ENCODE peak calls at places on chromosomes 5 and 9, in five cellular contexts. G is CD8-positive, alpha-beta T cell; T is astrocyte of the cerebellum; V is upper lobe of right lung; O is pancreas. H is an unnamed sample.
A peak's percentile ranks its signal among the peaks of the same experiment; 100 is the strongest.

GRCh38 chr5:35050541-35051126 is 2.9 kb upstream of the AGXT2 start:
- DNase-seq in G (no peak), T (no peak), V (no peak), O (no peak), H (no peak)

GRCh38 chr5:1510151-1510561 is 13.6 kb downstream of the LPCAT1 start:
- DNase-seq in G (no peak), T (no peak), V (peak; percentile 55), O (no peak), H (no peak)

GRCh38 chr5:175596818-175597217 is 61.1 kb upstream of the HRH2 start:
- DNase-seq in G (no peak), T (no peak), V (no peak), O (no peak), H (no peak)

GRCh38 chr9:87381050-87381711 is 116.5 kb upstream of the DAPK1 start:
- DNase-seq in G (no peak), T (peak; percentile 63), V (no peak), O (no peak), H (no peak)

GRCh38 chr5:75716715-75717081 is 539 bp downstream of the POC5 start:
- DNase-seq in G (no peak), T (no peak), V (no peak), O (no peak), H (peak; percentile 6)

GRCh38 chr5:133612021-133612860 is at the start of gene FSTL4:
- DNase-seq in G (no peak), T (no peak), V (peak; percentile 83), O (peak; percentile 88), H (peak; percentile 15)

GRCh38 chr5:140648132-140648432 is 453 bp downstream of the IK start:
- DNase-seq in G (no peak), T (no peak), V (no peak), O (no peak), H (no peak)

GRCh38 chr9:120344230-120344629 is 235.7 kb downstream of the CDK5RAP2 start:
- DNase-seq in G (no peak), T (peak; percentile 19), V (no peak), O (no peak), H (no peak)

GRCh38 chr5:157559301-157559700 is 16.3 kb downstream of the ADAM19 start:
- DNase-seq in G (no peak), T (no peak), V (no peak), O (no peak), H (no peak)

GRCh38 chr9:38032266-38032830 is 36.7 kb downstream of the SHB start:
- DNase-seq in G (no peak), T (no peak), V (peak; percentile 84), O (peak; percentile 76), H (no peak)

GRCh38 chr9:78563269-78563668 is 266.3 kb downstream of the PSAT1 start:
- DNase-seq in G (no peak), T (no peak), V (no peak), O (no peak), H (no peak)

GRCh38 chr9:109934499-109935214 is 154.7 kb downstream of the PALM2AKAP2 start:
- DNase-seq in G (no peak), T (no peak), V (no peak), O (no peak), H (no peak)

GRCh38 chr9:132600326-132600984 is 18.0 kb downstream of the BARHL1 start:
- DNase-seq in G (no peak), T (no peak), V (no peak), O (no peak), H (no peak)

GRCh38 chr5:117235814-117236213 is 661.2 kb upstream of the SEMA6A start:
- DNase-seq in G (no peak), T (no peak), V (no peak), O (no peak), H (no peak)

GRCh38 chr9:93127395-93127911 is 6.6 kb downstream of the NINJ1 start:
- DNase-seq in G (no peak), T (no peak), V (peak; percentile 83), O (peak; percentile 53), H (no peak)

GRCh38 chr5:79938468-79938867 is 52.6 kb downstream of the MTX3 start:
- DNase-seq in G (peak; percentile 11), T (no peak), V (no peak), O (no peak), H (no peak)

GRCh38 chr5:44828719-44829118 is 20.0 kb downstream of the MRPS30 start:
- DNase-seq in G (no peak), T (no peak), V (no peak), O (no peak), H (no peak)
- TF ChIP-seq CTCF in G (no peak), T (no peak), V (no peak), O (no peak), H (no peak)

GRCh38 chr5:136018814-136019777 is 9.7 kb upstream of the TGFBI start:
- DNase-seq in G (no peak), T (peak; percentile 99), V (no peak), O (no peak), H (no peak)
- TF ChIP-seq CTCF in G (no peak), T (peak; percentile 53), V (no peak), O (no peak), H (no peak)

GRCh38 chr9:130892503-130893249 is 3.9 kb downstream of the QRFP start:
- DNase-seq in G (no peak), T (no peak), V (no peak), O (no peak), H (no peak)

GRCh38 chr9:130891699-130892502 is 4.7 kb downstream of the QRFP start:
- DNase-seq in G (no peak), T (no peak), V (no peak), O (no peak), H (peak; percentile 35)

GRCh38 chr9:130895038-130895437 is 1.6 kb downstream of the QRFP start:
- DNase-seq in G (no peak), T (no peak), V (no peak), O (no peak), H (no peak)

GRCh38 chr9:130894546-130894945 is 2.1 kb downstream of the QRFP start:
- DNase-seq in G (no peak), T (no peak), V (no peak), O (no peak), H (no peak)

DNA sequence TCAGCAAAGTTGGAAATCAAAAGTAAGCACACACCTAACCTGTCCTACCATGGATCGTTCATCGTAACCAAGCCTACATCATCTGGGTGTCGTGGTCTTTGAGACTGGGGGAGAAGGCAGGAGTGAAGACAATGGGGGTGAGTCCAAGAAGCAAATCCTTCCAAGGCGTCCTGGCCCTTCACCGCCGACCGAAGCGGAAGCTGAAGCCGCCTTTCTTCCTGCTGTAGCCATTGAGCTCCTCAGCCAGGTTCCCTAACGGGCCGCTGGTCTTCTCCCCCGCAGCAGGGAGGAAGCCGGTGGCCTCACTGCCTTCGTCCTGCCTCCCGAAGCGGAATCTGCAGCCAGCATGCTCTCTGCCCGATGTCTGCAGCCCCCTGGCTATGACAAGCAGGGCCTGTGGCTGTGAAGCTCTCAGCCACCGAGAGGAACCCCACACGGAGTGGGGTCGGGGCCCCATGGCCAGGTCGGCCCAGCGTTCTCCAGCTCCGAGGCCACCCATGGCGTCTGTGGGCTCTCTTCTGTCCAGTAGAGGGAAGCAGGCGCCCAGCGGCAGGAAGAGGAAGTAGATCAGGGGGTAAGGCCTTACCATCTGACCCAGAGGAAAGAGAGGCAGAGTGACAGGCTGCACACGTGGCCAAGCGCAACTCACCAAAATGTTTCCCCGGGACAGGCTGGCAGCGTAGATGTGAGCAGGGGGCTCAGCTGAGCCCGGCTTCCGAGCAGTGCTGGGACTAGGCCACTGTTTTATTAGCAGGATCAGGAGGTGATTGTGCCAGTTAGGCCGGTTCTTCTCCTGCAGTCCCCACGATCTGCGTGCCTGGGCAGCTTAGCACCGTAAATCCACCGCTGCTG is 3.1 kb downstream of the QRFP start:
- DNase-seq in G (no peak), T (no peak), V (peak; percentile 82), O (no peak), H (no peak)
- TF ChIP-seq CTCF in G (no peak), T (peak; percentile 59), V (peak; percentile 38), O (no peak), H (no peak)

GRCh38 chr9:85258229-85258628 is 483.5 kb downstream of the AGTPBP1 start:
- DNase-seq in G (no peak), T (no peak), V (no peak), O (no peak), H (no peak)

GRCh38 chr9:85260288-85260687 is 481.5 kb downstream of the AGTPBP1 start:
- DNase-seq in G (no peak), T (no peak), V (no peak), O (no peak), H (no peak)

GRCh38 chr9:85262333-85262732 is 479.4 kb downstream of the AGTPBP1 start:
- DNase-seq in G (no peak), T (no peak), V (no peak), O (no peak), H (no peak)

GRCh38 chr9:85263288-85263687 is 478.5 kb downstream of the AGTPBP1 start:
- DNase-seq in G (no peak), T (no peak), V (no peak), O (no peak), H (no peak)

DNA sequence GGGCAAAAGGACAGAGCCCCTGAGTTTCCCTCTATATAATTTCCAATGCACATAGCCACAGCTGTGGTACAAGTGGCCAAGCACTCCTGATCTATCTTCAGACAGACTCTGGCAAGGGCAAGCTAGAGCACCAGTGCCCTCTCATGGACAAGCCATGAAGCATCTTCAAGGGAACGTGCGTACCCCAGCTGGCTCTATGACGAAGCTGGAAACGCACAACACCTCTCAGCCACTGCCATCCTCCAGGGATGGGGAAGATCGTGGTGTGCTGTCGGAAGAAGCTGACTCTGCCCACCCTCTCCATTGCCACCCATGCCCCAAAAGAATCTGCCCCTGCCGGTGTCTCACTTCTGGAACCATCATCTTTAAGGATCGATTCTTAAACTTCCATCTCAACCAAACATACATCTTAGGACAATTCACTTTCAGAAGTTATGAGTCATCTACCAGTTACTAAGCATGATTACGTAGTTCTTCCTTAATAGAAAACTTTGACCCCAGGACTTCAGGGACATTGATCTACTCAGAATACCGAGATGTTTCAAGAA is 482.9 kb downstream of the AGTPBP1 start:
- DNase-seq in G (no peak), T (peak; percentile 64), V (no peak), O (no peak), H (peak; percentile 58)
- TF ChIP-seq CTCF in G (no peak), T (peak; percentile 89), V (peak; percentile 48), O (peak; percentile 21), H (peak; percentile 75)

DNA sequence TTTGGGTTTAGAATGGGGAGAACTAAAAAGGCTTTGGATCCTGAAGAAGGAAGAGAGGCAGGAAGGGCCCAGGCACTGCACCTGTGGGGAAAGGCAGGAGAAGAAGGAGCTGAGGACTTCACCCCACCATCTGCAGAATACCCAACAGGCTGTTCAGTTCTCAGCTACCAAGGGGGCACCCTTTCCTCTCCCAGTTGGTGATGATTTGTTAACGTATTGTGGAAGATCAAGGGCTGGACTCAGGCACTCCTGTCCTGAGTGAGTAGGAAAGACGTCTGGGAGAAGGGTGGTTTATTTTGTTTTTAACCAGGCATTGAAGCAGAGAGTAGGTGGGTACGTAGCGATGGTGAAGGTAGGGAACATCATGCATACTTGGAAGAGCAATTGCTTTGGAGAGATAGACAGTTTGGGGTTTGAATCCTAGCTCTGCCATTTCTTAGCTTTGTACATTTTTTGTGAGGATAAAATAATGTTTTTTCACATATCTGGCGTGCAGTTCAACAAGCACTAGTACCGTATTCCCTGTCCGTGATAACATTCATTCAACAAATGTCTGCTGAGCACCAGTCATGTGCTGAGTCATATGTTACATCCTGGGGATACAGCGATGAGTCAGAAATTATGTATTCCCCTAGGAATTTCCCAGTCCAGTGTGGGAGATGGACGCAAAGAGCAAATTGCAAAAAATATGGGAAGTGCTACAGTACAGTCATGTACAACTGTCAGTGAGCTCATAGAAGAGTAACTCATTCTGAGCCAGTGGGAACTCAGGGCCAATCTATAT is 2.1 kb downstream of the MSANTD3 start:
- DNase-seq in G (no peak), T (peak; percentile 97), V (no peak), O (no peak), H (no peak)
- TF ChIP-seq CTCF in G (no peak), T (no peak), V (no peak), O (no peak), H (no peak)